ENCODE peak calls at places on chromosomes 3 and 15, in eight cellular contexts. One of them, this sample, is unnamed.

GRCh38 chr15:25192651-25193050 is 237.9 kb downstream of the SNRPN start:
- DNase-seq in NCI-H1930: no peak
- DNase-seq in fibroblast of the conjunctiva: no peak
- DNase-seq in MM.1S: no peak
- DNase-seq in stimulated activated CD4-positive, alpha-beta T cell treated with anti-CD3 and anti-CD28 coated beads, TNF-alpha, amount 100 ng/mL, for 24 hours: no peak
- DNase-seq in transverse colon: no peak
- DNase-seq in activated naive CD4-positive, alpha-beta T cell: no peak
- DNase-seq in fibroblast of the aortic adventitia: no peak
- DNase-seq in this sample: no peak

GRCh38 chr3:14222900-14223594 is 44.4 kb downstream of the LSM3 start:
- DNase-seq in MM.1S: no peak
- DNase-seq in fibroblast of the conjunctiva: no peak
- DNase-seq in activated naive CD4-positive, alpha-beta T cell: no peak
- DNase-seq in transverse colon: no peak
- DNase-seq in fibroblast of the aortic adventitia: peak; percentile 23
- DNase-seq in NCI-H1930: no peak
- DNase-seq in stimulated activated CD4-positive, alpha-beta T cell treated with anti-CD3 and anti-CD28 coated beads, TNF-alpha, amount 100 ng/mL, for 24 hours: no peak
- DNase-seq in this sample: no peak

GRCh38 chr3:141825216-141826011 is 51.0 kb upstream of the ATP1B3 start:
- DNase-seq in activated naive CD4-positive, alpha-beta T cell: no peak
- DNase-seq in fibroblast of the conjunctiva: no peak
- DNase-seq in stimulated activated CD4-positive, alpha-beta T cell treated with anti-CD3 and anti-CD28 coated beads, TNF-alpha, amount 100 ng/mL, for 24 hours: no peak
- DNase-seq in MM.1S: no peak
- DNase-seq in fibroblast of the aortic adventitia: no peak
- DNase-seq in NCI-H1930: no peak
- DNase-seq in transverse colon: no peak
- DNase-seq in this sample: no peak

GRCh38 chr3:177237206-177237605 is 39.9 kb upstream of the TBL1XR1 start:
- DNase-seq in NCI-H1930: no peak
- DNase-seq in fibroblast of the conjunctiva: no peak
- DNase-seq in MM.1S: no peak
- DNase-seq in stimulated activated CD4-positive, alpha-beta T cell treated with anti-CD3 and anti-CD28 coated beads, TNF-alpha, amount 100 ng/mL, for 24 hours: no peak
- DNase-seq in activated naive CD4-positive, alpha-beta T cell: no peak
- DNase-seq in transverse colon: peak; percentile 56
- DNase-seq in fibroblast of the aortic adventitia: peak; percentile 49
- DNase-seq in this sample: no peak

GRCh38 chr15:73900129-73900712 is 26.0 kb upstream of the LOXL1 start:
- DNase-seq in activated naive CD4-positive, alpha-beta T cell: no peak
- DNase-seq in MM.1S: no peak
- DNase-seq in fibroblast of the aortic adventitia: peak; percentile 65
- DNase-seq in transverse colon: no peak
- DNase-seq in NCI-H1930: no peak
- DNase-seq in stimulated activated CD4-positive, alpha-beta T cell treated with anti-CD3 and anti-CD28 coated beads, TNF-alpha, amount 100 ng/mL, for 24 hours: no peak
- DNase-seq in fibroblast of the conjunctiva: no peak
- DNase-seq in this sample: no peak

GRCh38 chr3:37307321-37307720 is 132.9 kb upstream of the LRRFIP2 start:
- DNase-seq in NCI-H1930: no peak
- DNase-seq in transverse colon: no peak
- DNase-seq in fibroblast of the conjunctiva: no peak
- DNase-seq in fibroblast of the aortic adventitia: peak; percentile 48
- DNase-seq in stimulated activated CD4-positive, alpha-beta T cell treated with anti-CD3 and anti-CD28 coated beads, TNF-alpha, amount 100 ng/mL, for 24 hours: no peak
- DNase-seq in activated naive CD4-positive, alpha-beta T cell: no peak
- DNase-seq in MM.1S: no peak
- DNase-seq in this sample: no peak

GRCh38 chr3:196763179-196763578 is 23.5 kb downstream of the PAK2 start:
- DNase-seq in fibroblast of the conjunctiva: no peak
- DNase-seq in activated naive CD4-positive, alpha-beta T cell: no peak
- DNase-seq in stimulated activated CD4-positive, alpha-beta T cell treated with anti-CD3 and anti-CD28 coated beads, TNF-alpha, amount 100 ng/mL, for 24 hours: no peak
- DNase-seq in MM.1S: no peak
- DNase-seq in fibroblast of the aortic adventitia: no peak
- DNase-seq in transverse colon: no peak
- DNase-seq in NCI-H1930: no peak
- DNase-seq in this sample: no peak

GRCh38 chr15:34813446-34814190 is 18.3 kb upstream of the ACTC1 start:
- DNase-seq in fibroblast of the conjunctiva: no peak
- DNase-seq in MM.1S: no peak
- DNase-seq in transverse colon: no peak
- DNase-seq in activated naive CD4-positive, alpha-beta T cell: no peak
- DNase-seq in NCI-H1930: no peak
- DNase-seq in stimulated activated CD4-positive, alpha-beta T cell treated with anti-CD3 and anti-CD28 coated beads, TNF-alpha, amount 100 ng/mL, for 24 hours: no peak
- DNase-seq in fibroblast of the aortic adventitia: no peak
- DNase-seq in this sample: no peak

GRCh38 chr15:77064539-77065308 is 6.2 kb downstream of the TSPAN3 start:
- DNase-seq in transverse colon: no peak
- DNase-seq in activated naive CD4-positive, alpha-beta T cell: no peak
- DNase-seq in fibroblast of the conjunctiva: no peak
- DNase-seq in stimulated activated CD4-positive, alpha-beta T cell treated with anti-CD3 and anti-CD28 coated beads, TNF-alpha, amount 100 ng/mL, for 24 hours: no peak
- DNase-seq in NCI-H1930: no peak
- DNase-seq in MM.1S: no peak
- DNase-seq in fibroblast of the aortic adventitia: no peak
- DNase-seq in this sample: no peak

GRCh38 chr3:27930052-27930602 is 208.0 kb upstream of the EOMES start:
- DNase-seq in stimulated activated CD4-positive, alpha-beta T cell treated with anti-CD3 and anti-CD28 coated beads, TNF-alpha, amount 100 ng/mL, for 24 hours: no peak
- DNase-seq in activated naive CD4-positive, alpha-beta T cell: no peak
- DNase-seq in fibroblast of the aortic adventitia: no peak
- DNase-seq in transverse colon: no peak
- DNase-seq in MM.1S: no peak
- DNase-seq in NCI-H1930: no peak
- DNase-seq in fibroblast of the conjunctiva: no peak
- DNase-seq in this sample: no peak

GRCh38 chr3:31408720-31409119 is 124.0 kb upstream of the STT3B start:
- DNase-seq in stimulated activated CD4-positive, alpha-beta T cell treated with anti-CD3 and anti-CD28 coated beads, TNF-alpha, amount 100 ng/mL, for 24 hours: no peak
- DNase-seq in fibroblast of the conjunctiva: no peak
- DNase-seq in activated naive CD4-positive, alpha-beta T cell: no peak
- DNase-seq in MM.1S: no peak
- DNase-seq in NCI-H1930: no peak
- DNase-seq in fibroblast of the aortic adventitia: no peak
- DNase-seq in transverse colon: no peak
- DNase-seq in this sample: no peak

GRCh38 chr15:60835974-60836373 is 357.0 kb upstream of the ICE2 start:
- DNase-seq in fibroblast of the conjunctiva: no peak
- DNase-seq in MM.1S: no peak
- DNase-seq in NCI-H1930: no peak
- DNase-seq in transverse colon: no peak
- DNase-seq in activated naive CD4-positive, alpha-beta T cell: no peak
- DNase-seq in stimulated activated CD4-positive, alpha-beta T cell treated with anti-CD3 and anti-CD28 coated beads, TNF-alpha, amount 100 ng/mL, for 24 hours: no peak
- DNase-seq in fibroblast of the aortic adventitia: peak; percentile 10
- DNase-seq in this sample: peak; percentile 55

GRCh38 chr3:169227911-169228310 is 435.6 kb downstream of the MECOM start:
- DNase-seq in activated naive CD4-positive, alpha-beta T cell: no peak
- DNase-seq in MM.1S: peak; percentile 91
- DNase-seq in fibroblast of the conjunctiva: no peak
- DNase-seq in transverse colon: no peak
- DNase-seq in fibroblast of the aortic adventitia: peak; percentile 94
- DNase-seq in NCI-H1930: no peak
- DNase-seq in stimulated activated CD4-positive, alpha-beta T cell treated with anti-CD3 and anti-CD28 coated beads, TNF-alpha, amount 100 ng/mL, for 24 hours: no peak
- DNase-seq in this sample: no peak

GRCh38 chr3:154779571-154779970 is 300.5 kb upstream of the MME start:
- DNase-seq in MM.1S: no peak
- DNase-seq in activated naive CD4-positive, alpha-beta T cell: no peak
- DNase-seq in NCI-H1930: no peak
- DNase-seq in transverse colon: no peak
- DNase-seq in stimulated activated CD4-positive, alpha-beta T cell treated with anti-CD3 and anti-CD28 coated beads, TNF-alpha, amount 100 ng/mL, for 24 hours: no peak
- DNase-seq in fibroblast of the conjunctiva: peak; percentile 29
- DNase-seq in fibroblast of the aortic adventitia: peak; percentile 65
- DNase-seq in this sample: peak; percentile 85

GRCh38 chr3:123028233-123028828 is 768 bp upstream of the SEMA5B start:
- DNase-seq in transverse colon: peak; percentile 31
- DNase-seq in fibroblast of the aortic adventitia: peak; percentile 81
- DNase-seq in fibroblast of the conjunctiva: peak; percentile 74
- DNase-seq in stimulated activated CD4-positive, alpha-beta T cell treated with anti-CD3 and anti-CD28 coated beads, TNF-alpha, amount 100 ng/mL, for 24 hours: no peak
- DNase-seq in activated naive CD4-positive, alpha-beta T cell: no peak
- DNase-seq in MM.1S: peak; percentile 69
- DNase-seq in NCI-H1930: peak; percentile 48
- DNase-seq in this sample: peak; percentile 54

GRCh38 chr3:129428382-129429079 is at the start of gene EFCAB12:
- DNase-seq in MM.1S: peak; percentile 90
- DNase-seq in stimulated activated CD4-positive, alpha-beta T cell treated with anti-CD3 and anti-CD28 coated beads, TNF-alpha, amount 100 ng/mL, for 24 hours: peak; percentile 72
- DNase-seq in fibroblast of the aortic adventitia: peak; percentile 91
- DNase-seq in NCI-H1930: peak; percentile 85
- DNase-seq in transverse colon: peak; percentile 96
- DNase-seq in fibroblast of the conjunctiva: peak; percentile 89
- DNase-seq in activated naive CD4-positive, alpha-beta T cell: peak; percentile 83
- DNase-seq in this sample: peak; percentile 71

GRCh38 chr3:8301977-8302589 is 199.5 kb upstream of the LMCD1 start:
- DNase-seq in fibroblast of the aortic adventitia: peak; percentile 75
- DNase-seq in NCI-H1930: peak; percentile 0
- DNase-seq in stimulated activated CD4-positive, alpha-beta T cell treated with anti-CD3 and anti-CD28 coated beads, TNF-alpha, amount 100 ng/mL, for 24 hours: no peak
- DNase-seq in MM.1S: peak; percentile 40
- DNase-seq in activated naive CD4-positive, alpha-beta T cell: no peak
- DNase-seq in fibroblast of the conjunctiva: peak; percentile 57
- DNase-seq in transverse colon: no peak
- DNase-seq in this sample: peak; percentile 18

GRCh38 chr15:98800437-98801233 is 152.3 kb downstream of the IGF1R start:
- DNase-seq in stimulated activated CD4-positive, alpha-beta T cell treated with anti-CD3 and anti-CD28 coated beads, TNF-alpha, amount 100 ng/mL, for 24 hours: no peak
- DNase-seq in MM.1S: no peak
- DNase-seq in NCI-H1930: peak; percentile 19
- DNase-seq in fibroblast of the aortic adventitia: peak; percentile 96
- DNase-seq in transverse colon: peak; percentile 47
- DNase-seq in fibroblast of the conjunctiva: peak; percentile 82
- DNase-seq in activated naive CD4-positive, alpha-beta T cell: no peak
- DNase-seq in this sample: peak; percentile 79

GRCh38 chr3:172294238-172294806 is 153.9 kb downstream of the GHSR start:
- DNase-seq in transverse colon: no peak
- DNase-seq in stimulated activated CD4-positive, alpha-beta T cell treated with anti-CD3 and anti-CD28 coated beads, TNF-alpha, amount 100 ng/mL, for 24 hours: no peak
- DNase-seq in activated naive CD4-positive, alpha-beta T cell: no peak
- DNase-seq in fibroblast of the aortic adventitia: no peak
- DNase-seq in MM.1S: no peak
- DNase-seq in fibroblast of the conjunctiva: no peak
- DNase-seq in NCI-H1930: no peak
- DNase-seq in this sample: no peak

GRCh38 chr3:108218811-108219210 is 3.4 kb downstream of the IFT57 start:
- DNase-seq in stimulated activated CD4-positive, alpha-beta T cell treated with anti-CD3 and anti-CD28 coated beads, TNF-alpha, amount 100 ng/mL, for 24 hours: no peak
- DNase-seq in NCI-H1930: no peak
- DNase-seq in MM.1S: no peak
- DNase-seq in fibroblast of the conjunctiva: no peak
- DNase-seq in fibroblast of the aortic adventitia: peak; percentile 78
- DNase-seq in activated naive CD4-positive, alpha-beta T cell: no peak
- DNase-seq in transverse colon: no peak
- DNase-seq in this sample: no peak

GRCh38 chr15:74642328-74642723 is 26.7 kb downstream of the CLK3 start:
- DNase-seq in transverse colon: no peak
- DNase-seq in NCI-H1930: no peak
- DNase-seq in MM.1S: no peak
- DNase-seq in activated naive CD4-positive, alpha-beta T cell: no peak
- DNase-seq in fibroblast of the conjunctiva: no peak
- DNase-seq in fibroblast of the aortic adventitia: no peak
- DNase-seq in stimulated activated CD4-positive, alpha-beta T cell treated with anti-CD3 and anti-CD28 coated beads, TNF-alpha, amount 100 ng/mL, for 24 hours: no peak
- DNase-seq in this sample: no peak

GRCh38 chr3:184332370-184333090 is 4.9 kb upstream of the FAM131A start:
- DNase-seq in NCI-H1930: no peak
- DNase-seq in fibroblast of the aortic adventitia: peak; percentile 85
- DNase-seq in activated naive CD4-positive, alpha-beta T cell: no peak
- DNase-seq in transverse colon: no peak
- DNase-seq in stimulated activated CD4-positive, alpha-beta T cell treated with anti-CD3 and anti-CD28 coated beads, TNF-alpha, amount 100 ng/mL, for 24 hours: no peak
- DNase-seq in fibroblast of the conjunctiva: no peak
- DNase-seq in MM.1S: no peak
- DNase-seq in this sample: peak; percentile 70

GRCh38 chr3:55951371-55951770 is 464.3 kb upstream of the WNT5A start:
- DNase-seq in fibroblast of the conjunctiva: no peak
- DNase-seq in transverse colon: no peak
- DNase-seq in activated naive CD4-positive, alpha-beta T cell: no peak
- DNase-seq in NCI-H1930: no peak
- DNase-seq in stimulated activated CD4-positive, alpha-beta T cell treated with anti-CD3 and anti-CD28 coated beads, TNF-alpha, amount 100 ng/mL, for 24 hours: no peak
- DNase-seq in MM.1S: no peak
- DNase-seq in fibroblast of the aortic adventitia: no peak
- DNase-seq in this sample: no peak

GRCh38 chr3:4211610-4212009 is 91.6 kb upstream of the SETMAR start:
- DNase-seq in fibroblast of the aortic adventitia: no peak
- DNase-seq in fibroblast of the conjunctiva: no peak
- DNase-seq in MM.1S: no peak
- DNase-seq in NCI-H1930: no peak
- DNase-seq in transverse colon: peak; percentile 8
- DNase-seq in activated naive CD4-positive, alpha-beta T cell: no peak
- DNase-seq in stimulated activated CD4-positive, alpha-beta T cell treated with anti-CD3 and anti-CD28 coated beads, TNF-alpha, amount 100 ng/mL, for 24 hours: no peak
- DNase-seq in this sample: no peak

GRCh38 chr3:170740726-170741591 is 129.0 kb downstream of the RPL22L1 start:
- DNase-seq in activated naive CD4-positive, alpha-beta T cell: no peak
- DNase-seq in transverse colon: peak; percentile 13
- DNase-seq in fibroblast of the conjunctiva: peak; percentile 95
- DNase-seq in stimulated activated CD4-positive, alpha-beta T cell treated with anti-CD3 and anti-CD28 coated beads, TNF-alpha, amount 100 ng/mL, for 24 hours: no peak
- DNase-seq in NCI-H1930: no peak
- DNase-seq in MM.1S: no peak
- DNase-seq in fibroblast of the aortic adventitia: peak; percentile 98
- DNase-seq in this sample: peak; percentile 93

GRCh38 chr3:147393261-147393964 is 12.9 kb downstream of the ZIC4 start:
- DNase-seq in MM.1S: no peak
- DNase-seq in fibroblast of the conjunctiva: no peak
- DNase-seq in stimulated activated CD4-positive, alpha-beta T cell treated with anti-CD3 and anti-CD28 coated beads, TNF-alpha, amount 100 ng/mL, for 24 hours: no peak
- DNase-seq in transverse colon: no peak
- DNase-seq in NCI-H1930: peak; percentile 80
- DNase-seq in activated naive CD4-positive, alpha-beta T cell: no peak
- DNase-seq in fibroblast of the aortic adventitia: no peak
- DNase-seq in this sample: no peak

GRCh38 chr3:71226565-71227281 is 356.8 kb downstream of the FOXP1 start:
- DNase-seq in fibroblast of the conjunctiva: no peak
- DNase-seq in transverse colon: peak; percentile 19
- DNase-seq in MM.1S: no peak
- DNase-seq in NCI-H1930: no peak
- DNase-seq in fibroblast of the aortic adventitia: peak; percentile 27
- DNase-seq in stimulated activated CD4-positive, alpha-beta T cell treated with anti-CD3 and anti-CD28 coated beads, TNF-alpha, amount 100 ng/mL, for 24 hours: peak; percentile 71
- DNase-seq in activated naive CD4-positive, alpha-beta T cell: peak; percentile 55
- DNase-seq in this sample: no peak

GRCh38 chr3:9884555-9885165 is 4.6 kb upstream of the CIDEC start:
- DNase-seq in MM.1S: no peak
- DNase-seq in NCI-H1930: no peak
- DNase-seq in fibroblast of the conjunctiva: peak; percentile 79
- DNase-seq in transverse colon: no peak
- DNase-seq in activated naive CD4-positive, alpha-beta T cell: no peak
- DNase-seq in stimulated activated CD4-positive, alpha-beta T cell treated with anti-CD3 and anti-CD28 coated beads, TNF-alpha, amount 100 ng/mL, for 24 hours: no peak
- DNase-seq in fibroblast of the aortic adventitia: peak; percentile 83
- DNase-seq in this sample: peak; percentile 76

GRCh38 chr15:99312228-99312627 is 60.9 kb downstream of the LRRC28 start:
- DNase-seq in fibroblast of the conjunctiva: no peak
- DNase-seq in NCI-H1930: no peak
- DNase-seq in transverse colon: no peak
- DNase-seq in MM.1S: no peak
- DNase-seq in fibroblast of the aortic adventitia: no peak
- DNase-seq in stimulated activated CD4-positive, alpha-beta T cell treated with anti-CD3 and anti-CD28 coated beads, TNF-alpha, amount 100 ng/mL, for 24 hours: no peak
- DNase-seq in activated naive CD4-positive, alpha-beta T cell: no peak
- DNase-seq in this sample: no peak

GRCh38 chr3:46946856-46947544 is 29.5 kb downstream of the CCDC12 start:
- DNase-seq in activated naive CD4-positive, alpha-beta T cell: peak; percentile 35
- DNase-seq in fibroblast of the aortic adventitia: no peak
- DNase-seq in stimulated activated CD4-positive, alpha-beta T cell treated with anti-CD3 and anti-CD28 coated beads, TNF-alpha, amount 100 ng/mL, for 24 hours: no peak
- DNase-seq in transverse colon: peak; percentile 67
- DNase-seq in fibroblast of the conjunctiva: no peak
- DNase-seq in MM.1S: no peak
- DNase-seq in NCI-H1930: no peak
- DNase-seq in this sample: no peak

GRCh38 chr3:127524300-127524896 is 66.1 kb downstream of the TPRA1 start:
- DNase-seq in fibroblast of the conjunctiva: no peak
- DNase-seq in activated naive CD4-positive, alpha-beta T cell: no peak
- DNase-seq in stimulated activated CD4-positive, alpha-beta T cell treated with anti-CD3 and anti-CD28 coated beads, TNF-alpha, amount 100 ng/mL, for 24 hours: no peak
- DNase-seq in transverse colon: no peak
- DNase-seq in MM.1S: no peak
- DNase-seq in NCI-H1930: no peak
- DNase-seq in fibroblast of the aortic adventitia: no peak
- DNase-seq in this sample: no peak

GRCh38 chr3:117443014-117443413 is 733.4 kb downstream of the TUSC7 start:
- DNase-seq in transverse colon: no peak
- DNase-seq in MM.1S: no peak
- DNase-seq in NCI-H1930: no peak
- DNase-seq in fibroblast of the conjunctiva: no peak
- DNase-seq in activated naive CD4-positive, alpha-beta T cell: no peak
- DNase-seq in stimulated activated CD4-positive, alpha-beta T cell treated with anti-CD3 and anti-CD28 coated beads, TNF-alpha, amount 100 ng/mL, for 24 hours: no peak
- DNase-seq in fibroblast of the aortic adventitia: peak; percentile 54
- DNase-seq in this sample: no peak